ENCODE peak calls at places on chromosomes 5 and 9, in four cellular contexts. G is IMR-90; X is CD8-positive, alpha-beta T cell; W is BE2C. H is an unnamed sample.
A peak's percentile ranks its signal among the peaks of the same experiment; 100 is the strongest.

GRCh38 chr9:73200694-73201432 is 49.2 kb downstream of the ANXA1 start:
- DNase-seq in W (no peak), X (no peak), G (peak; percentile 23), H (no peak)

GRCh38 chr5:137453476-137454080 is 45.5 kb downstream of the SPOCK1 start:
- DNase-seq in X (no peak), G (peak; percentile 51), W (no peak), H (no peak)

GRCh38 chr9:22457448-22457847 is 10.8 kb downstream of the DMRTA1 start:
- DNase-seq in X (no peak), G (no peak), W (no peak), H (no peak)

GRCh38 chr9:92664394-92665152 is 5.4 kb downstream of the IPPK start:
- DNase-seq in W (no peak), G (peak; percentile 31), X (peak; percentile 56), H (no peak)

GRCh38 chr9:93306579-93307091 is 122.7 kb downstream of the WNK2 start:
- DNase-seq in W (no peak), X (peak; percentile 36), G (no peak), H (no peak)

GRCh38 chr5:3995954-3996619 is 400.5 kb downstream of the IRX1 start:
- DNase-seq in W (no peak), X (no peak), G (no peak), H (no peak)

GRCh38 chr9:101668466-101668865 is 70.0 kb downstream of the GRIN3A start:
- DNase-seq in G (no peak), W (no peak), X (no peak), H (no peak)

GRCh38 chr5:132754111-132754510 is 6.9 kb downstream of the CCNI2 start:
- DNase-seq in W (no peak), X (peak; percentile 17), G (no peak), H (no peak)

GRCh38 chr9:111588846-111589245 is 10.6 kb downstream of the PTGR1 start:
- DNase-seq in G (no peak), X (no peak), W (no peak), H (no peak)

GRCh38 chr5:43401827-43402226 is 10.4 kb downstream of the CCL28 start:
- DNase-seq in X (no peak), G (peak; percentile 13), W (no peak), H (no peak)

GRCh38 chr9:129866373-129867137 is 31.3 kb downstream of the USP20 start:
- DNase-seq in X (peak; percentile 67), W (no peak), G (no peak), H (no peak)

GRCh38 chr5:128380324-128380723 is 157.7 kb downstream of the FBN2 start:
- DNase-seq in W (no peak), X (no peak), G (no peak), H (no peak)

GRCh38 chr5:159212667-159213462 is 3.5 kb upstream of the RNF145 start:
- DNase-seq in X (no peak), W (no peak), G (no peak), H (no peak)

GRCh38 chr9:121288874-121289553 is 21.1 kb downstream of the GSN start:
- DNase-seq in W (no peak), G (peak; percentile 74), X (no peak), H (peak; percentile 93)

GRCh38 chr9:33082135-33082534 is 5.7 kb upstream of the SMU1 start:
- DNase-seq in W (no peak), X (no peak), G (no peak), H (no peak)

GRCh38 chr5:14270212-14270702 is 127.1 kb downstream of the TRIO start:
- DNase-seq in G (peak; percentile 64), X (no peak), W (peak; percentile 59), H (peak; percentile 42)

GRCh38 chr5:43000198-43000840 is 39.8 kb downstream of the ANXA2R start:
- DNase-seq in W (no peak), G (peak; percentile 59), X (no peak), H (no peak)

GRCh38 chr9:89436963-89437625 is 60.8 kb downstream of the SEMA4D start:
- DNase-seq in G (no peak), W (no peak), X (peak; percentile 83), H (no peak)

GRCh38 chr5:56375011-56375410 is 141.9 kb upstream of the ANKRD55 start:
- DNase-seq in G (no peak), W (no peak), X (no peak), H (no peak)

GRCh38 chr9:73736266-73736665 is 584.6 kb downstream of the ANXA1 start:
- DNase-seq in G (no peak), W (no peak), X (no peak), H (no peak)

GRCh38 chr5:149235841-149236240 is 35.8 kb upstream of the AFAP1L1 start:
- DNase-seq in W (no peak), G (no peak), X (no peak), H (no peak)

GRCh38 chr9:109452761-109453160 is 45.3 kb downstream of the PTPN3 start:
- DNase-seq in G (peak; percentile 71), X (no peak), W (no peak), H (no peak)

GRCh38 chr9:131270171-131271015 is 5.9 kb downstream of the FAM78A start:
- DNase-seq in W (no peak), G (no peak), X (peak; percentile 73), H (peak; percentile 69)
- H3K4me1 ChIP-seq in W (no peaks in the 10 kb centered on the region), G (no peaks in the 10 kb centered on the region), X (peaks cover 60% of the 10 kb centered on the region), H (no peaks in the 10 kb centered on the region)

GRCh38 chr9:78035369-78035993 is 3.9 kb upstream of the GNAQ start:
- DNase-seq in G (peak; percentile 84), X (peak; percentile 63), W (peak; percentile 66), H (peak; percentile 57)
- TF ChIP-seq CTCF in G (peak; percentile 90), X (peak; percentile 88), W (peak; percentile 89), H (peak; percentile 87)

DNA sequence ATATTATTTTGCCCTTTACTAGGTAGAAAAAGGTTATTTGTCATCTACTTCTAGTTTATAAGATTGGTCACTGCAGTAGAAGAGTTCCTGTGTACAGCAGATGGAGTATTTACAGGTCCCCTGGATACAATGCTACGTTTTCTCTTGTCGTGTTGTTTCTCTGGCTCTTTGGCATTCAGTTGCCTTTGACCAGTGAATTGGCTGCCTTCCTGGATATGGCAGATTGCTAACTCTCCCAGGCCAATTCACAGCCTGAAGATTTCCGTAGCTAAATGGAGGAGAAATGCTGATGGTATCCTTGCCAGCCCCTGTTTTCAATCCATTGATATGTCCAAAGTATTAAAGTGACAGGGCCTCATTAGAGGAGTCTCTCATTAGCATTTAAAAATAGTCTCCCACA is 32.5 kb upstream of the GNAQ start:
- DNase-seq in X (no peak), W (no peak), G (no peak), H (no peak)
- H3K4me3 ChIP-seq in X (no peak overlapping the region), W (no peak overlapping the region), G (no peak overlapping the region), H (no peak overlapping the region)

GRCh38 chr9:16768816-16769215 is 101.7 kb downstream of the BNC2 start:
- DNase-seq in G (no peak), W (no peak), X (no peak), H (no peak)
- H3K4me1 ChIP-seq in G (peaks cover 4% of the 10 kb centered on the region), W (no peaks in the 10 kb centered on the region), X (no peaks in the 10 kb centered on the region), H (no peaks in the 10 kb centered on the region)

GRCh38 chr9:20624201-20625002 is 2.1 kb upstream of the MLLT3 start:
- DNase-seq in G (peak; percentile 79), W (peak; percentile 67), X (peak; percentile 53), H (peak; percentile 60)
- TF ChIP-seq CTCF in G (peak; percentile 83), W (peak; percentile 90), X (peak; percentile 80), H (peak; percentile 76)

DNA sequence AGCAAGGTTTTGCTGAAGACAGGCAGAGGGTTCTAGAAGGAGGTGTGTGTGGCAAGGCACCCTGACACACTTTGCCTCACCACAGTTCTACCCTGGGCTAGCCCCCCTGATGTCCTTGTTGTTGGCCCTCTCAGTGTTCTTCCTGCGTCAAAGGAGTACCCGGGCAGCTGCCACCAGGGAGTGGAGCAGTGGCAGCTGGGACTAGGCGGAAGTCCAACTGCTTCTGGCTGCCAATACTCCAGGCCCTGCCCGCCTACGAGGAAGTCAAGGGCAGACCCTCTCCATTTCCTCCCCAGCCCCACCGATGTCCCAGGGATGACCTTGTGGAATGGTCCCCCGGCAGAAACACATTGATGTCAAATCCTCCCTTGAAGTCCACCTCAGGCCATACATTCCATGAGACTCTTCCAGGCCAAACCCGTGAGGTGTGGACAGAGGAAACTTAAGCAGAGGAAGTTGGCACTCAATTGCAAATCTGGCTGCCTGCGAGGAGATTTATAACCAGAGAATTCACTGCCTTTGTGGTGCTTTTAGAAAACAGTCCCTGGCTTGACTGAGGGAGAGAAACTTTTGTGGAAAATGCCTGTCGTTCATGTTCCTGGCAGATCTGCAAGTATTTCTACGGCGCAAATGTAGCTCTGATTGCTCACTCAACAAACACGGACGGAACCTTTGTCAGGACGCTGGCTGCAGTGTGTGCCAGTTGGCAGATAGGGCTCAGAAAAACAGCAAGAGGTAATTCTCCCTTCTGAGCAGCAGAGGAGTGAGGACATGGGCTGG is 339.7 kb downstream of the RAB3C start:
- DNase-seq in W (no peak), X (no peak), G (peak; percentile 6), H (peak; percentile 60)
- H3K4me3 ChIP-seq in W (no peak overlapping the region), X (no peak overlapping the region), G (no peak overlapping the region), H (no peak overlapping the region)

DNA sequence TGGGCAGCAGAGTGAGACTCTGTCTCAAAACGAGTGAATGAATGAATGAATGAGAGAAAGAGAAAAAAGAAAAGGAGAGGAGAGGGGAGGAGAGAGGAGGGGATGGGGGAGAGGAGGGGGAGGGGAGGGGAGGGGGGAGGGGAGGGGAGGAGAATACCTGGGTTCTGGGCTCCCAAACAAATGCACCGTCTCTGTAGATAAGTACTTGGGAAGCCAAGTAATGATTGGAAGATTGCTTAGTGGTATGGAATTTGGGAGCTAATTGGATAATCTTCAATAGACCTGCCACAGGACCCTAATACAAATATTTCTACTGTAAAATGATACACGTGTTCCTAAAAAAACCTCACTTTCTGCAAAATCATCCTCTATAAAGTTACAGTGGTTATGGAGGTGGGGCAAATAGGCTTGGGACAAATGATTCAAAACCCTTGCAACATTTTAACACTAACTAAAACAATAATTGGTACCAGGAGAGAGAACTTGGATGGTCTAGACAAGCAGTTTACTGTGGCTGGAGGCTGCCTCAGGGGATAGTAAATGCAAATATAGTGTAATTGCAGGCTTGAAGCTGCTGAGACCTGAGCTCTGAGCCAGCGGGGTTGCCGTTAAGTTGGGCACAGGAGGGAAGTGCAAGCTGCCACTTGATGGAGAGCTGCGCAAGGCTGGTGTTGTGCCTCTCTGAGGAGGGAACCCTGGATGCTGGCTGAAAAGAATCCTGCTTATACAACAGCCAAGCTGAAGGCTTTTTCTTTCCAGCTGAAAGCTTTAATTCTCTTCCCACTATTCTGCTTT is 3.5 kb downstream of the HEMGN start:
- DNase-seq in G (no peak), X (no peak), W (no peak), H (no peak)
- H3K4me1 ChIP-seq in G (no peaks in the 10 kb centered on the region), X (peaks cover 67% of the 10 kb centered on the region), W (no peaks in the 10 kb centered on the region), H (no peaks in the 10 kb centered on the region)

H was measured in uterus.